ENCODE peak calls at places on chromosomes 3 and 15, in four cellular contexts. S is CD8-positive, alpha-beta T cell; N is bronchial epithelial cell; E is stomach. I is an unnamed sample.

GRCh38 chr15:91926871-91927270 is 73.4 kb downstream of the SLCO3A1 start:
- DNase-seq in S (no peak), N (no peak), E (no peak), I (no peak)

GRCh38 chr15:77419836-77420609 is at the start of gene PEAK1:
- DNase-seq in S (peak), N (peak), E (peak), I (peak)

GRCh38 chr3:49412632-49413337 is 562 bp downstream of the TCTA start:
- DNase-seq in S (no peak), N (peak), E (no peak), I (peak)

GRCh38 chr15:77497942-77498361 is 77.3 kb downstream of the HMG20A start:
- DNase-seq in S (no peak), N (no peak), E (no peak), I (no peak)

GRCh38 chr3:139541156-139541897 is 1.8 kb upstream of the RBP1 start:
- DNase-seq in S (no peak), N (no peak), E (no peak), I (no peak)

GRCh38 chr3:181808053-181808452 is 96.3 kb downstream of the SOX2 start:
- DNase-seq in S (no peak), N (no peak), E (no peak), I (no peak)

GRCh38 chr15:68580026-68580882 is 1.5 kb downstream of the CORO2B start:
- DNase-seq in S (no peak), N (no peak), E (no peak), I (no peak)

GRCh38 chr3:9067352-9067975 is 104.2 kb upstream of the RAD18 start:
- DNase-seq in S (no peak), N (peak), E (peak), I (peak)

GRCh38 chr15:27933562-27933961 is 165.6 kb downstream of the OCA2 start:
- DNase-seq in S (no peak), N (no peak), E (no peak), I (peak)

GRCh38 chr3:143578810-143579425 is 269.4 kb downstream of the SLC9A9 start:
- DNase-seq in S (no peak), N (no peak), E (no peak), I (no peak)

GRCh38 chr3:52507359-52507758 is 12.2 kb downstream of the STAB1 start:
- DNase-seq in S (no peak), N (peak), E (no peak), I (peak)

GRCh38 chr3:124428372-124429128 is 301.7 kb upstream of the UMPS start:
- DNase-seq in S (no peak), N (peak), E (no peak), I (no peak)

GRCh38 chr3:17674082-17674686 is 68.2 kb downstream of the TBC1D5 start:
- DNase-seq in S (no peak), N (peak), E (no peak), I (peak)

GRCh38 chr3:17670749-17671148 is 71.7 kb downstream of the TBC1D5 start:
- DNase-seq in S (no peak), N (no peak), E (no peak), I (no peak)

GRCh38 chr3:17678116-17678741 is 64.2 kb downstream of the TBC1D5 start:
- DNase-seq in S (no peak), N (peak), E (no peak), I (peak)

DNA sequence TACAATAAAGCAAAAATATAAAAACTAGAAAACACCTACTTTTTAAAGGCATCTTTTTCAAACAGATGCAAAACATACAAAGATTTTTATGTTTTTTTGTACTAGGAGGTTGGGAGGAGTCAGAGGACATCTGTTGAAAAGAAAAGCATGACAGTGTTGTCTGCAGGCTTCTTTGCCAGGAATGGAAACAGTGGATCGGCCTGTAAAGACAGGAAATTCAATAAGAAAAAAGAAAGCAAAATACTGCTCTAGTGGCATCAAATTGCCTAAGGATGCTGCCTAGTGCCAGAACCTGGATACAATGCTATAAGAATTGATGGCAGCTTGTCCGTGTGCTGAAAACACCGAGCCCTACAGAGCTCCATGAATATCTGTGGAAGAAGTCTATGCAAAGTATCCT is 69.9 kb downstream of the TBC1D5 start:
- DNase-seq in S (no peak), N (no peak), E (no peak), I (no peak)
- H3K4me3 ChIP-seq in S (no peak), N (no peak), E (no peak), I (no peak)

GRCh38 chr3:48243886-48244285 is 3.0 kb downstream of the ZNF589 start:
- DNase-seq in S (no peak), N (no peak), E (no peak), I (no peak)

GRCh38 chr3:48240000-48240710 is 749 bp upstream of the ZNF589 start:
- DNase-seq in S (no peak), N (no peak), E (no peak), I (no peak)

GRCh38 chr3:48244462-48244861 is 3.6 kb downstream of the ZNF589 start:
- DNase-seq in S (no peak), N (no peak), E (no peak), I (no peak)

GRCh38 chr3:48238506-48239085 is 2.3 kb upstream of the ZNF589 start:
- DNase-seq in S (no peak), N (no peak), E (no peak), I (no peak)

DNA sequence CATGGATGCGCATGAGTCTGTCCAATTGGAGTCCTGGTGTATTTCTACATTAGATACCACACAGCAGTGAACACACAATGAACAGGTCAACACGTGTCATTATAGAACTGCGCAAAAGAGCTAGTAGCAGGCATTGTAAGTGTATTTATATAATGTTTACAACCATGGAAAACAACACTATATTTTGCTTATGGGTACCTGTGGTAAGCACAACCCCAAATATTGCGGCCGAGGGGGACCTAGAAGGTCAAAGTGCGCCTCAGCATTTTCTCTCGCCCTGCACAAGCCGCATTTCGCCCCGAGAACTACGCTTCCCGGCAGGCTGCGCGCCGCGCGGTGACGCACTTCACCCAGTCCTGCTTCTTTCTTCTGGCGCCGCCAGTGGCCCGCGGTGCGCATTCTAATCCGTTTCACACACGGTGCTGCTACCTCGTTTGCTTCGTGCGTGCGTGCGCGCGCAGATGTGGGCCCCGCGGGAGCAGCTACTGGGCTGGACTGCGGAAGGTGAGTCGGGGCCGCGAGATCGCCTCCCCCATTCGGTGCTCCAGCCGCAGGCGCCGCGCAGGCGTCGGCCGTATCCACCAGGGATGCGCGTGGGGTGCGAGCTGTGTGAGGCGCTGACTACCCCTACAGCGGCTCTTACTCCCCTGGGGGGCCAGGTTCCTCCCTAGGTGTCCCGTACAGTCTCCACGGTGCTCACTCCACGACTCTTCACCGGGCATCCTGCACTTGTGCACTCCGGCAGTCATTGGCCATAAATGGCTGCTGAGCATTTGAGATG is at the start of gene ZNF589:
- DNase-seq in S (peak), N (peak), E (peak), I (peak)
- TF ChIP-seq CTCF in S (peak), N (peak), E (no peak), I (peak)

GRCh38 chr3:5731100-5731499 is 543.6 kb downstream of the EDEM1 start:
- DNase-seq in S (no peak), N (no peak), E (no peak), I (no peak)
- H3K4me3 ChIP-seq in S (no peak), N (no peak), E (no peak), I (no peak)

GRCh38 chr3:122982202-122983185 is 45.1 kb downstream of the SEMA5B start:
- DNase-seq in S (no peak), N (no peak), E (no peak), I (no peak)
- TF ChIP-seq CTCF in S (no peak), N (no peak), E (no peak), I (no peak)

GRCh38 chr3:30721314-30721634 is 114.9 kb downstream of the TGFBR2 start:
- DNase-seq in S (no peak), N (no peak), E (no peak), I (no peak)
- H3K4me3 ChIP-seq in S (no peak), N (no peak), E (no peak), I (no peak)

DNA sequence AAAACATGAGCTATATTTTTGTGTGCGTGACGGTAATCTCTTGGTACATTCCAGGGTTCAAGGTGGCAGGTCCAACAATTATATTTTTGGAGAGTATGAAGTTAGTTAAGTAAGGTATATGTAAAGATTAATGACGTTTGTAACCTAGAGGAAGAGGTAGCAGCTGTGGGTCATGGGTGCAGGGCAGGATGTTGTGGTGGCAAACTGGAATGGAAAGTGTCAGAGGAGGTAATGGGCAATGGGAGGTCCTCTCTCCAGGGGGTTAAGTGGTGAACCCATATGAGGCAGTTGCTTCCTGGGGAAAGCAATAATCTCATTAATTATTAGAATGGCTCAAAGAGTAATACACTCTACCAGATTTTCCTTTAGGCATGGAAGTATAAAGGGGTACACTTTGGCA is 1.0 kb upstream of the CD200R1L start:
- DNase-seq in S (no peak), N (no peak), E (no peak), I (no peak)
- TF ChIP-seq CTCF in S (no peak), N (no peak), E (no peak), I (no peak)

DNA sequence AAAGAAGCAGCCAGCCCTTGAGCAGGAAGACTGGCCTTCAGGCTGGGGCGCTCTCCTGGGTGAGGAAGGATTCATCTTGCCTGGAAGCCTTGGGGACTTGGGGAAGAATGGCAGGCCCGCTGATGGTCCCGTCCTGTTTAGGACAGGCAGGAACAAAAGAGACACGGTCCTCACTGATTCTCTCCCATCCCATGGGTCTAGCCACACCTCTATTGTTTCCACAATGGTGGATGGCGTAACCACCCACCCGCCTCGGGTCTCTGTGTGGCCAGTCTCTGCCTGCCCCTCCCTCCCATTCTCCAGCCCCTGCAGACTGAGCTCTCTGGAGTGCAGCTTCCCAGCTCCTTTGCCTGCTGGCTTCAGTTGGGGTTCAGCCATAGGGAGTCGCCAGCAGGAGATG is 284.3 kb downstream of the UACA start:
- DNase-seq in S (no peak), N (no peak), E (no peak), I (no peak)
- H3K4me3 ChIP-seq in S (no peak), N (no peak), E (no peak), I (no peak)

I was measured in epithelial cell of esophagus.